ENCODE peak calls at places on chromosomes 7 and 10, in seven cellular contexts. Z, O, G, C, E, U and Y are unnamed samples. For H3K27me3, the result is how much of the 10 kb centered on the place peaks cover.

GRCh38 chr7:50119815-50120637 is 27.0 kb upstream of the ZPBP start:
- DNase-seq in Z (no peak), O (no peak), G (no peak), C (no peak), E (no peak), U (no peak), Y (no peak)

GRCh38 chr10:14562615-14563214 is 212.0 kb downstream of the FAM107B start:
- DNase-seq in Z (no peak), O (no peak), G (no peak), C (no peak), E (no peak), U (no peak), Y (no peak)

GRCh38 chr7:43105521-43106120 is 6.8 kb upstream of the HECW1 start:
- DNase-seq in Z (no peak), O (no peak), G (no peak), C (no peak), E (peak), U (no peak), Y (no peak)

GRCh38 chr10:4219901-4220300 is 434.9 kb upstream of the KLF6 start:
- DNase-seq in Z (no peak), O (no peak), G (no peak), C (no peak), E (no peak), U (no peak), Y (no peak)

GRCh38 chr10:82321734-82322133 is 446.7 kb downstream of the NRG3 start:
- DNase-seq in Z (no peak), O (no peak), G (no peak), C (no peak), E (no peak), U (no peak), Y (no peak)

GRCh38 chr10:28282341-28282740 is 20.5 kb downstream of the MPP7 start:
- DNase-seq in Z (no peak), O (no peak), G (no peak), C (no peak), E (no peak), U (no peak), Y (no peak)

GRCh38 chr10:116490028-116490662 is 55.6 kb upstream of the PNLIP start:
- DNase-seq in Z (no peak), O (no peak), G (no peak), C (peak), E (no peak), U (no peak), Y (no peak)

GRCh38 chr10:60817135-60817805 is 39.0 kb downstream of the CDK1 start:
- DNase-seq in Z (no peak), O (peak), G (no peak), C (no peak), E (no peak), U (peak), Y (no peak)

GRCh38 chr10:91120348-91120747 is 100.1 kb upstream of the PCGF5 start:
- DNase-seq in Z (no peak), O (no peak), G (no peak), C (no peak), E (no peak), U (no peak), Y (no peak)

GRCh38 chr10:112649492-112650152 is 202.6 kb downstream of the VTI1A start:
- DNase-seq in Z (no peak), O (no peak), G (no peak), C (no peak), E (no peak), U (no peak), Y (no peak)

GRCh38 chr10:100315603-100316002 is 14.4 kb downstream of the PKD2L1 start:
- DNase-seq in Z (no peak), O (no peak), G (no peak), C (no peak), E (no peak), U (no peak), Y (no peak)
- H3K27me3 ChIP-seq in Z (under half), O (under half), G (under half), C (under half), E (under half), U (under half), Y (under half)

GRCh38 chr10:132123606-132124005 is 57.9 kb downstream of the JAKMIP3 start:
- DNase-seq in Z (no peak), O (no peak), G (no peak), C (no peak), E (no peak), U (no peak), Y (no peak)

GRCh38 chr10:132124201-132124920 is 58.6 kb downstream of the JAKMIP3 start:
- DNase-seq in Z (no peak), O (no peak), G (no peak), C (no peak), E (no peak), U (no peak), Y (no peak)

GRCh38 chr10:132121511-132121830 is 55.7 kb downstream of the JAKMIP3 start:
- DNase-seq in Z (no peak), O (no peak), G (no peak), C (no peak), E (no peak), U (no peak), Y (no peak)

GRCh38 chr10:132122097-132122861 is 56.5 kb downstream of the JAKMIP3 start:
- DNase-seq in Z (no peak), O (no peak), G (no peak), C (no peak), E (no peak), U (no peak), Y (no peak)

DNA sequence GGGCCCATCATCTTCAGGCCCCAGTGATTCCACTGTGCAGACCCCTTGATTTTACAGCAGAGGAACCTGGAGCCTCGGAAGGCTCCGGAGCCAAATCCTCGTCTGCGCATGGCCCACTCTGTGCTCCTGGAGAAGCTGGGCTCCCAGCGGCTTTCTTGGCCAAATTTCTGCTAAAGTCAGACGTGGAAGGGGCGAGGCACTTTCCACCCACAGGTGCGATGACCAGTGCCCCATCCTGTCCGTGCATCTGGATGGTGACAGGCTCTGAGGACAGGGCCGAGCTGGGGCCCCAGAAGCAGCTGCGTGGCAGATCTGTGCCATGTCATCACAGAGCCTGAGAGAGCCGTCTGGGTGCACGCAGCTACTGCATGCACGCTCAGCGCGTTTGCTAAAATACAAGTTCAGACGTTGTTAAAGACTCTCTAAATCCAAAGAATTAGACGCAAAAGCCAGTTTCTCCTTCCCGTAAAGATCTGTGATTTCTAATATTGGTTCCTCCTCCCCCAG is 57.2 kb downstream of the JAKMIP3 start:
- DNase-seq in Z (no peak), O (no peak), G (no peak), C (no peak), E (no peak), U (no peak), Y (no peak)
- H3K4me3 ChIP-seq in Z (no peak), O (no peak), G (no peak), C (no peak), E (no peak), U (no peak), Y (no peak)

DNA sequence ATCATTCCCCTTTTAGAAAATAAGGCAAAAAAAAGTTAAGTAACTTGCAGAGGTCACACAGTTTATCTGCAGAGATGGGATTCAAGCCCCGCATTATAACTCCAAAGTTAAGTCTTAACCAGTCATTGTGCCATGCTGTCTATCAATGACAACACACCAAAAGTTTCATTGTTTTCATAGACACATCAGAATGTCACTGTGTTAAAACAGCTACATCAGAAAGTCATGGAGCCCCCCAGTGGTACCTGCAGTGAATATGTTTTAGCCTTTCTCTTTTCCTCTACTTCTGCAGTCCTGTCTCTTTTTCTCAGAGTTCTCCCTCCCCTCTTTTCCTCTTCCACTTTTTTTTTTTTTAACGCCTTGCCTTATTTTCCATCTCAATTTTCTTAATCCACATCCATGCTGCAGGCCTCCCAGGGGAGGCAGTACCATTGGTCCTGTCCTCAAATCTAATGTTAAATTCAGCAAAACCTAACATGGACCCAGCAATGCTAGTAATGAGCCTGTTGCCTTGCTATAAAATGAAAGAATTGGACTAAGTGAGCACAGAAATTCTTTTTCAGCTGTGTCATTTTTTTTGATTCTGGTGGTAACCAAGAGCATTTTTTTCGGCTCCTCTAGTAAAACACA is 3.8 kb upstream of the NRCAM start:
- DNase-seq in Z (no peak), O (peak), G (no peak), C (peak), E (peak), U (no peak), Y (no peak)
- H3K27me3 ChIP-seq in Z (under half), O (under half), G (under half), C (under half), E (under half), U (under half), Y (under half)

DNA sequence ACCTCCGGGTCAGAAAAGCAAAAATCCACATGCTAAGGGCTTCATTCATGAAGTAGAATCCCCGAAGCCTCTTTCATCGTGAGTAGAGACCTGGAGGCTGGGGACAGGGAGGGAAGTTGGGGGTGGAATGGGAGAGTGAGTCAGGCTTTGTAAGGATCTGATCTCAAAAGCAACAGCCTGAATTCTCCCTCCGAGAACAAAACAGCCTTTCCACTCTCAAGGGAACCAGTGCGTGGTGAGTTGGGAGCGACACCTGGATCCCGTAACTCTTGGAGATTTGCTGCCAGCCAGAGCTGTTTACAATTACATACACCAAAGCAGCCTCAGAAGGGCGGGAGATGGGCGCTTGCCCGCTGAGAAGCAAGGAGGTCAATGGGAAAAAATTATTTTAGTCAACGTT is 10.8 kb downstream of the AFAP1L2 start:
- DNase-seq in Z (no peak), O (no peak), G (no peak), C (no peak), E (peak), U (no peak), Y (no peak)
- H3K4me3 ChIP-seq in Z (no peak), O (no peak), G (no peak), C (no peak), E (no peak), U (no peak), Y (no peak)

GRCh38 chr7:25851332-25852248 is 300.4 kb upstream of the NFE2L3 start:
- DNase-seq in Z (peak), O (peak), G (peak), C (no peak), E (peak), U (peak), Y (no peak)

GRCh38 chr7:25854059-25854458 is 297.9 kb upstream of the NFE2L3 start:
- DNase-seq in Z (no peak), O (no peak), G (no peak), C (no peak), E (no peak), U (no peak), Y (no peak)

GRCh38 chr7:25852995-25853713 is 298.8 kb upstream of the NFE2L3 start:
- DNase-seq in Z (no peak), O (no peak), G (no peak), C (no peak), E (no peak), U (no peak), Y (no peak)

GRCh38 chr7:25850730-25851129 is 301.3 kb upstream of the NFE2L3 start:
- DNase-seq in Z (no peak), O (no peak), G (no peak), C (no peak), E (no peak), U (no peak), Y (no peak)

GRCh38 chr7:25852249-25852994 is 299.6 kb upstream of the NFE2L3 start:
- DNase-seq in Z (no peak), O (no peak), G (peak), C (no peak), E (no peak), U (peak), Y (no peak)
- H3K27me3 ChIP-seq in Z (under half), O (under half), G (under half), C (under half), E (under half), U (under half), Y (under half)

DNA sequence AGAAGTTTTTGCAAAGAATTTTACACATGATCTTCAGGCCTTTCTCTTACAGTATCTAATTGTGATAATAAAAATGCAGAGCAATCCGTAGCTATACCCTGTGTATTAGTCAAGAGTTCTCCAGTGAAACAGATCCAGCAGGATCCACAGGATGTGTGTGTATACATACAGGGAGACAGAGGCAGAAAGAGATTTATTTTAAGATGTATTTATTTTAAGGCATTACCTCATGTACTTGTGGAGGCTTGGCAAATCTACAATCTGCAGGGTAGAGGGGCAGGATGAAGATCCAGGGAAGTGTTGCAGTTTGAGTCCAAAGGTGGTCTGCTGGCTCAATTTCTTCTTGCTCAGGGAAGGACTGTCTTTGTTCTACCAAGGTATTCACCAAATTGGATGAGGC is 41.7 kb downstream of the ARHGAP12 start:
- DNase-seq in Z (no peak), O (no peak), G (no peak), C (no peak), E (no peak), U (no peak), Y (no peak)
- H3K4me3 ChIP-seq in Z (no peak), O (no peak), G (no peak), C (no peak), E (no peak), U (no peak), Y (no peak)

DNA sequence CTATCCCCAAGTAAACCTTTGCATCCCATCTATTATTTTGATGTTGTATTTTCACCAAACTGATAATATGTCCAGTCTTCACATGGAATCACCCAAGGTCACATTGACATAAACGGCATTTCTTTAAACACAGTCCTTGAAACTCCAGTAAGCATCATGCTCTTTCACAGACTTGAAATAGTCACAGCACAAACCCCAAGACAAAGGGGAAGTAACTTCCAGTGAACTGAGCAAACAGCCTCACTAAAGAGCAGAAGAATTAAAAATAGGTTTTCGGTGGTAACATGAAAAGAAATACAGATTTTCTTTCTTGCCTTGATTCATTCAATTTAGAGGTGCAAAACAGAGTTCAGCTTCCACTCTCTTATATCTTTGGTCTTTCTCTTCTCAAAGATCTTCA is 253.7 kb downstream of the SFMBT2 start:
- DNase-seq in Z (no peak), O (no peak), G (no peak), C (no peak), E (no peak), U (no peak), Y (no peak)
- H3K27me3 ChIP-seq in Z (under half), O (under half), G (under half), C (under half), E (under half), U (under half), Y (under half)

GRCh38 chr10:103668351-103669242 is 175.1 kb downstream of the NEURL1 start:
- DNase-seq in Z (no peak), O (peak), G (peak), C (no peak), E (peak), U (peak), Y (no peak)
- H3K4me3 ChIP-seq in Z (no peak), O (no peak), G (peak), C (no peak), E (no peak), U (no peak), Y (no peak)

GRCh38 chr7:108452707-108453106 is 3.5 kb downstream of the NRCAM start:
- DNase-seq in Z (no peak), O (no peak), G (no peak), C (peak), E (no peak), U (no peak), Y (no peak)

GRCh38 chr7:108454674-108455523 is 1.3 kb downstream of the NRCAM start:
- DNase-seq in Z (no peak), O (peak), G (no peak), C (no peak), E (peak), U (no peak), Y (no peak)

GRCh38 chr7:108455524-108455832 is 758 bp downstream of the NRCAM start:
- DNase-seq in Z (no peak), O (no peak), G (no peak), C (no peak), E (peak), U (no peak), Y (no peak)

GRCh38 chr7:108453320-108453719 is 2.9 kb downstream of the NRCAM start:
- DNase-seq in Z (no peak), O (no peak), G (no peak), C (no peak), E (no peak), U (no peak), Y (no peak)

GRCh38 chr7:108454317-108454673 is 1.9 kb downstream of the NRCAM start:
- DNase-seq in Z (no peak), O (no peak), G (no peak), C (no peak), E (no peak), U (no peak), Y (no peak)
- H3K27me3 ChIP-seq in Z (under half), O (under half), G (under half), C (under half), E (under half), U (under half), Y (under half)

DNA sequence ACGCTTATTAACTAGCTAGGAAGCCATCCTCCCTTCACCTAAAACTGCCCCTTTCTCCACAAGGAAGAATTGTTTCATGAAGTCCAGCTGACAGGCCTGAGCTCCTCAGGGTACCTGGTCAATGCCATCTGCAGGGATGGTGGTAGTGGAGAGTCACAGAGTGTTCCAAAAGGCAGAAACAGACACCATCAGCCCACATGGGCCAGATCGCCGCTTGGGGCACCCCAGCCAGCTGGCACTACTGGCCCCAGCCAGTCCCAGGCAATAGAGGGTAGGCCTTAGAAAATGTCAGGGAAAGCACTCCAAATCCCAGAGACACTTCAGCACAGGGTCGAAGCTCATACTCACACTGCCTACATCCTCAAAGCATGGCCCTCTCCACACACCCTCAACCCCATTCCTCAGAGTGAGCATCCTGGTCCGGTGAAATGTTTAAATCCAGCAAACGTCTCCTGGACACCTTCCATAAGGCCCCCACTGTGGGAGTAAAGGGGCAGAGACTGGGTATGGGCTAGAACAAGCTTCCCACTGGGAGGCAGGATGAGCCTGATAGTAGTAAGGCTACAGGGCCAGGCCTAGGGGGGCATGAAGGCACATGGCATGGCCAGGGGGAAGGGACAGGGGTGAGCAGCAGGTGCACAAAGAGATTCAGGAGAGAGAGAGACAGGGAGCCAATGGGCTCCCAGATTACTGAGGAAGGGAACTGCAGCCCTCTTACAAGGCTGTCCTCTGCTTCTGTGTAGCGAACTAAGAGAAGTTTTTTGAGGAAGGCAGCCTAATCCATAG is 1.9 kb downstream of the LRRC20 start:
- DNase-seq in Z (no peak), O (no peak), G (no peak), C (no peak), E (no peak), U (no peak), Y (no peak)
- H3K4me3 ChIP-seq in Z (no peak), O (no peak), G (peak), C (no peak), E (no peak), U (no peak), Y (no peak)